ENCODE peak calls at places on chromosomes 7 and 10, in four cellular contexts. K is breast epithelium; C is ovary; R is CD8-positive, alpha-beta memory T cell. L is an unnamed sample.

GRCh38 chr10:3067045-3067858 is at the start of gene PFKP:
- DNase-seq in K (no peak), C (peak), R (peak), L (no peak)

GRCh38 chr10:86592413-86592812 is 61.9 kb upstream of the OPN4 start:
- DNase-seq in K (no peak), C (no peak), R (no peak), L (no peak)

GRCh38 chr10:42998481-42999384 is 78.1 kb upstream of the RET start:
- DNase-seq in K (no peak), C (no peak), R (no peak), L (no peak)

GRCh38 chr10:43461950-43462349 is 25.0 kb downstream of the ZNF487 start:
- DNase-seq in K (no peak), C (no peak), R (peak), L (no peak)

GRCh38 chr10:4241724-4242345 is 456.8 kb upstream of the KLF6 start:
- DNase-seq in K (no peak), C (peak), R (no peak), L (no peak)

GRCh38 chr7:159143780-159144755 is 599 bp downstream of the VIPR2 start:
- DNase-seq in K (no peak), C (peak), R (no peak), L (no peak)

GRCh38 chr7:27242580-27243339 is at the start of gene EVX1:
- DNase-seq in K (no peak), C (no peak), R (no peak), L (no peak)

GRCh38 chr10:73717564-73717963 is 19.7 kb upstream of the AGAP5 start:
- DNase-seq in K (no peak), C (no peak), R (no peak), L (no peak)

GRCh38 chr7:151744656-151745055 is 132.3 kb downstream of the PRKAG2 start:
- DNase-seq in K (no peak), C (no peak), R (no peak), L (no peak)

GRCh38 chr10:21329995-21330627 is 195.4 kb downstream of the SKIDA1 start:
- DNase-seq in K (no peak), C (peak), R (no peak), L (no peak)

GRCh38 chr10:12707461-12708185 is 293.9 kb downstream of the CCDC3 start:
- DNase-seq in K (no peak), C (peak), R (no peak), L (no peak)
- H3K27ac ChIP-seq in K (peak), C (peak), R (no peak), L (no peak)

GRCh38 chr10:5449823-5450222 is 37.5 kb downstream of the NET1 start:
- DNase-seq in K (no peak), C (peak), R (no peak), L (no peak)

GRCh38 chr10:5450605-5451384 is 38.4 kb downstream of the NET1 start:
- DNase-seq in K (no peak), C (no peak), R (no peak), L (no peak)

GRCh38 chr10:5448333-5449048 is 36.1 kb downstream of the NET1 start:
- DNase-seq in K (no peak), C (no peak), R (no peak), L (no peak)

GRCh38 chr10:5447611-5448071 is 35.3 kb downstream of the NET1 start:
- DNase-seq in K (no peak), C (no peak), R (no peak), L (no peak)

GRCh38 chr10:5449227-5449626 is 36.9 kb downstream of the NET1 start:
- DNase-seq in K (no peak), C (no peak), R (no peak), L (no peak)
- H3K27ac ChIP-seq in K (peak), C (no peak), R (peak), L (no peak)

GRCh38 chr7:74575083-74575803 is 82.3 kb upstream of the GTF2I start:
- DNase-seq in K (no peak), C (no peak), R (no peak), L (no peak)

GRCh38 chr7:74573499-74573898 is 84.0 kb upstream of the GTF2I start:
- DNase-seq in K (no peak), C (no peak), R (no peak), L (no peak)

GRCh38 chr7:74569501-74570075 is 87.9 kb upstream of the GTF2I start:
- DNase-seq in K (no peak), C (no peak), R (no peak), L (no peak)

GRCh38 chr7:74570533-74571156 is 86.9 kb upstream of the GTF2I start:
- DNase-seq in K (no peak), C (no peak), R (no peak), L (no peak)

GRCh38 chr7:74572301-74573090 is 85.0 kb upstream of the GTF2I start:
- DNase-seq in K (no peak), C (no peak), R (no peak), L (no peak)
- H3K27ac ChIP-seq in K (no peak), C (no peak), R (no peak), L (no peak)

DNA sequence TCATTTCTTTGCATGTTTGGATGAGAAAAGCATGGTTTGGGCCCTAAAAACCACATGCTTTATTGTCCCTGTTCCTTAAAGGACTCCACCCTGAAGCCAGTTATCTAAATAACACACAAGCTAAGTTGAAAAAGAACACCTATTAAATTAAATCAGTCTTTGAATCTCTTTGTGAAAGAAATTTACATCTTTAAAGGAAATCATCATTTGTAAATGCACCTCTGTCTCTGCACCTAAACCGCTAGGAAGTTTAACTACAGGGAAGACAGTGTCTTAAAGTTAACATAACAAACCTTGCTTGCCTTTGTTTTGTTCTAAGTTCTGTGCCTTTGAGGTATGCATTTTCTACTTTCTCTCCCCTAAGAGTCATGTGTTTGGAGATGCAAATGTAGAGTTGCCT is 52.6 kb downstream of the HTR7 start:
- DNase-seq in K (no peak), C (no peak), R (no peak), L (no peak)
- H3K27ac ChIP-seq in K (no peak), C (no peak), R (no peak), L (no peak)

GRCh38 chr10:31421322-31421721 is 102.3 kb downstream of the ZEB1 start:
- DNase-seq in K (no peak), C (no peak), R (no peak), L (no peak)
- H3K27ac ChIP-seq in K (no peak), C (no peak), R (no peak), L (no peak)